ENCODE peak calls at places on chromosome 4, in seven cellular contexts. One of them, this sample, is unnamed.

GRCh38 chr4:111466821-111467605 is 678.2 kb upstream of the FAM241A start:
- DNase-seq in ascending aorta: no peak
- DNase-seq in A549: no peak
- DNase-seq in fibroblast of pulmonary artery: no peak
- DNase-seq in ovary: no peak
- DNase-seq in HFFc6: no peak
- DNase-seq in activated B cell treated with CpG ODN at 0.5 μM for 24 hours: no peak
- DNase-seq in this sample: no peak

GRCh38 chr4:3302786-3303444 is 10.1 kb downstream of the RGS12 start:
- DNase-seq in ascending aorta: no peak
- DNase-seq in A549: no peak
- DNase-seq in fibroblast of pulmonary artery: no peak
- DNase-seq in ovary: peak; percentile 31
- DNase-seq in HFFc6: no peak
- DNase-seq in activated B cell treated with CpG ODN at 0.5 μM for 24 hours: no peak
- DNase-seq in this sample: no peak

GRCh38 chr4:148239406-148239805 is 202.8 kb downstream of the NR3C2 start:
- DNase-seq in ascending aorta: no peak
- DNase-seq in A549: no peak
- DNase-seq in fibroblast of pulmonary artery: no peak
- DNase-seq in ovary: no peak
- DNase-seq in HFFc6: no peak
- DNase-seq in activated B cell treated with CpG ODN at 0.5 μM for 24 hours: no peak
- DNase-seq in this sample: no peak

GRCh38 chr4:5051210-5051691 is at the start of gene STK32B:
- DNase-seq in ascending aorta: no peak
- DNase-seq in A549: peak; percentile 64
- DNase-seq in fibroblast of pulmonary artery: peak; percentile 68
- DNase-seq in ovary: peak; percentile 70
- DNase-seq in HFFc6: peak; percentile 45
- DNase-seq in activated B cell treated with CpG ODN at 0.5 μM for 24 hours: no peak
- DNase-seq in this sample: peak; percentile 46

GRCh38 chr4:41172772-41173171 is 41.6 kb downstream of the APBB2 start:
- DNase-seq in ascending aorta: no peak
- DNase-seq in A549: no peak
- DNase-seq in fibroblast of pulmonary artery: no peak
- DNase-seq in ovary: no peak
- DNase-seq in HFFc6: no peak
- DNase-seq in activated B cell treated with CpG ODN at 0.5 μM for 24 hours: no peak
- DNase-seq in this sample: no peak

GRCh38 chr4:145773581-145774234 is 93.8 kb downstream of the C4orf51 start:
- DNase-seq in ascending aorta: no peak
- DNase-seq in A549: no peak
- DNase-seq in fibroblast of pulmonary artery: no peak
- DNase-seq in ovary: no peak
- DNase-seq in HFFc6: no peak
- DNase-seq in activated B cell treated with CpG ODN at 0.5 μM for 24 hours: no peak
- DNase-seq in this sample: no peak

GRCh38 chr4:170758988-170759387 is 669.2 kb upstream of the AADAT start:
- DNase-seq in ascending aorta: no peak
- DNase-seq in A549: no peak
- DNase-seq in fibroblast of pulmonary artery: no peak
- DNase-seq in ovary: no peak
- DNase-seq in HFFc6: no peak
- DNase-seq in activated B cell treated with CpG ODN at 0.5 μM for 24 hours: no peak
- DNase-seq in this sample: no peak

GRCh38 chr4:103306870-103307345 is 108.8 kb upstream of the CENPE start:
- DNase-seq in ascending aorta: no peak
- DNase-seq in A549: no peak
- DNase-seq in fibroblast of pulmonary artery: peak; percentile 6
- DNase-seq in ovary: no peak
- DNase-seq in HFFc6: no peak
- DNase-seq in activated B cell treated with CpG ODN at 0.5 μM for 24 hours: no peak
- DNase-seq in this sample: no peak

GRCh38 chr4:139167774-139168444 is 9.1 kb downstream of the ELF2 start:
- DNase-seq in ascending aorta: no peak
- DNase-seq in A549: peak; percentile 59
- DNase-seq in fibroblast of pulmonary artery: peak; percentile 71
- DNase-seq in ovary: no peak
- DNase-seq in HFFc6: peak; percentile 57
- DNase-seq in activated B cell treated with CpG ODN at 0.5 μM for 24 hours: no peak
- DNase-seq in this sample: no peak

GRCh38 chr4:77100234-77100633 is 24.4 kb upstream of the CCNI start:
- DNase-seq in ascending aorta: no peak
- DNase-seq in A549: no peak
- DNase-seq in fibroblast of pulmonary artery: peak; percentile 26
- DNase-seq in ovary: no peak
- DNase-seq in HFFc6: no peak
- DNase-seq in activated B cell treated with CpG ODN at 0.5 μM for 24 hours: no peak
- DNase-seq in this sample: no peak

GRCh38 chr4:72295966-72296557 is 264.3 kb downstream of the NPFFR2 start:
- DNase-seq in ascending aorta: no peak
- DNase-seq in A549: peak; percentile 1
- DNase-seq in fibroblast of pulmonary artery: peak; percentile 78
- DNase-seq in ovary: no peak
- DNase-seq in HFFc6: peak; percentile 53
- DNase-seq in activated B cell treated with CpG ODN at 0.5 μM for 24 hours: no peak
- DNase-seq in this sample: no peak

GRCh38 chr4:10620935-10621488 is 63.6 kb downstream of the CLNK start:
- DNase-seq in ascending aorta: no peak
- DNase-seq in A549: no peak
- DNase-seq in fibroblast of pulmonary artery: no peak
- DNase-seq in ovary: no peak
- DNase-seq in HFFc6: no peak
- DNase-seq in activated B cell treated with CpG ODN at 0.5 μM for 24 hours: no peak
- DNase-seq in this sample: no peak

GRCh38 chr4:159758061-159758460 is 655.2 kb downstream of the RAPGEF2 start:
- DNase-seq in ascending aorta: no peak
- DNase-seq in A549: no peak
- DNase-seq in fibroblast of pulmonary artery: no peak
- DNase-seq in ovary: no peak
- DNase-seq in HFFc6: no peak
- DNase-seq in activated B cell treated with CpG ODN at 0.5 μM for 24 hours: no peak
- DNase-seq in this sample: no peak

GRCh38 chr4:84498203-84499026 is 677 bp downstream of the NKX6-1 start:
- DNase-seq in ascending aorta: no peak
- DNase-seq in A549: peak; percentile 9
- DNase-seq in fibroblast of pulmonary artery: peak; percentile 26
- DNase-seq in ovary: peak; percentile 62
- DNase-seq in HFFc6: no peak
- DNase-seq in activated B cell treated with CpG ODN at 0.5 μM for 24 hours: no peak
- DNase-seq in this sample: no peak

GRCh38 chr4:78651250-78651860 is 99.8 kb downstream of the ANXA3 start:
- DNase-seq in ascending aorta: no peak
- DNase-seq in A549: no peak
- DNase-seq in fibroblast of pulmonary artery: no peak
- DNase-seq in ovary: no peak
- DNase-seq in HFFc6: no peak
- DNase-seq in activated B cell treated with CpG ODN at 0.5 μM for 24 hours: no peak
- DNase-seq in this sample: no peak

GRCh38 chr4:78648639-78649363 is 97.2 kb downstream of the ANXA3 start:
- DNase-seq in ascending aorta: no peak
- DNase-seq in A549: no peak
- DNase-seq in fibroblast of pulmonary artery: no peak
- DNase-seq in ovary: no peak
- DNase-seq in HFFc6: no peak
- DNase-seq in activated B cell treated with CpG ODN at 0.5 μM for 24 hours: no peak
- DNase-seq in this sample: no peak

GRCh38 chr4:78647272-78647671 is 95.7 kb downstream of the ANXA3 start:
- DNase-seq in ascending aorta: no peak
- DNase-seq in A549: no peak
- DNase-seq in fibroblast of pulmonary artery: no peak
- DNase-seq in ovary: no peak
- DNase-seq in HFFc6: no peak
- DNase-seq in activated B cell treated with CpG ODN at 0.5 μM for 24 hours: no peak
- DNase-seq in this sample: no peak

GRCh38 chr4:78652282-78652876 is 100.8 kb downstream of the ANXA3 start:
- DNase-seq in ascending aorta: no peak
- DNase-seq in A549: no peak
- DNase-seq in fibroblast of pulmonary artery: peak; percentile 84
- DNase-seq in ovary: no peak
- DNase-seq in HFFc6: no peak
- DNase-seq in activated B cell treated with CpG ODN at 0.5 μM for 24 hours: no peak
- DNase-seq in this sample: no peak

GRCh38 chr4:78650106-78651021 is 98.8 kb downstream of the ANXA3 start:
- DNase-seq in ascending aorta: no peak
- DNase-seq in A549: no peak
- DNase-seq in fibroblast of pulmonary artery: peak; percentile 85
- DNase-seq in ovary: no peak
- DNase-seq in HFFc6: peak; percentile 81
- DNase-seq in activated B cell treated with CpG ODN at 0.5 μM for 24 hours: no peak
- DNase-seq in this sample: no peak
- TF ChIP-seq CTCF in ascending aorta: no peak
- TF ChIP-seq CTCF in A549: no peak
- TF ChIP-seq CTCF in fibroblast of pulmonary artery: no peak
- TF ChIP-seq CTCF in ovary: no peak
- TF ChIP-seq CTCF in HFFc6: no peak
- TF ChIP-seq CTCF in activated B cell treated with CpG ODN at 0.5 μM for 24 hours: no peak
- TF ChIP-seq CTCF in this sample: no peak

GRCh38 chr4:114658776-114659175 is 60.2 kb downstream of the UGT8 start:
- DNase-seq in ascending aorta: no peak
- DNase-seq in A549: no peak
- DNase-seq in fibroblast of pulmonary artery: no peak
- DNase-seq in ovary: no peak
- DNase-seq in HFFc6: no peak
- DNase-seq in activated B cell treated with CpG ODN at 0.5 μM for 24 hours: no peak
- DNase-seq in this sample: no peak

GRCh38 chr4:114653675-114654074 is 55.1 kb downstream of the UGT8 start:
- DNase-seq in ascending aorta: no peak
- DNase-seq in A549: no peak
- DNase-seq in fibroblast of pulmonary artery: no peak
- DNase-seq in ovary: no peak
- DNase-seq in HFFc6: no peak
- DNase-seq in activated B cell treated with CpG ODN at 0.5 μM for 24 hours: no peak
- DNase-seq in this sample: no peak

GRCh38 chr4:114654607-114655006 is 56.0 kb downstream of the UGT8 start:
- DNase-seq in ascending aorta: no peak
- DNase-seq in A549: no peak
- DNase-seq in fibroblast of pulmonary artery: no peak
- DNase-seq in ovary: no peak
- DNase-seq in HFFc6: no peak
- DNase-seq in activated B cell treated with CpG ODN at 0.5 μM for 24 hours: no peak
- DNase-seq in this sample: no peak

GRCh38 chr4:114658179-114658578 is 59.6 kb downstream of the UGT8 start:
- DNase-seq in ascending aorta: no peak
- DNase-seq in A549: no peak
- DNase-seq in fibroblast of pulmonary artery: no peak
- DNase-seq in ovary: no peak
- DNase-seq in HFFc6: no peak
- DNase-seq in activated B cell treated with CpG ODN at 0.5 μM for 24 hours: no peak
- DNase-seq in this sample: no peak

GRCh38 chr4:114659386-114660008 is 60.9 kb downstream of the UGT8 start:
- DNase-seq in ascending aorta: no peak
- DNase-seq in A549: peak; percentile 17
- DNase-seq in fibroblast of pulmonary artery: peak; percentile 77
- DNase-seq in ovary: no peak
- DNase-seq in HFFc6: peak; percentile 57
- DNase-seq in activated B cell treated with CpG ODN at 0.5 μM for 24 hours: no peak
- DNase-seq in this sample: peak; percentile 56
- TF ChIP-seq CTCF in ascending aorta: peak; percentile 61
- TF ChIP-seq CTCF in A549: peak; percentile 60
- TF ChIP-seq CTCF in fibroblast of pulmonary artery: peak; percentile 97
- TF ChIP-seq CTCF in ovary: no peak
- TF ChIP-seq CTCF in HFFc6: peak; percentile 90
- TF ChIP-seq CTCF in activated B cell treated with CpG ODN at 0.5 μM for 24 hours: no peak
- TF ChIP-seq CTCF in this sample: peak; percentile 62

GRCh38 chr4:158578476-158578875 is 56.8 kb downstream of the RXFP1 start:
- DNase-seq in ascending aorta: no peak
- DNase-seq in A549: peak; percentile 4
- DNase-seq in fibroblast of pulmonary artery: peak; percentile 58
- DNase-seq in ovary: no peak
- DNase-seq in HFFc6: peak; percentile 30
- DNase-seq in activated B cell treated with CpG ODN at 0.5 μM for 24 hours: no peak
- DNase-seq in this sample: no peak
- TF ChIP-seq CTCF in ascending aorta: peak; percentile 25
- TF ChIP-seq CTCF in A549: peak; percentile 37
- TF ChIP-seq CTCF in fibroblast of pulmonary artery: peak; percentile 60
- TF ChIP-seq CTCF in ovary: no peak
- TF ChIP-seq CTCF in HFFc6: peak; percentile 68
- TF ChIP-seq CTCF in activated B cell treated with CpG ODN at 0.5 μM for 24 hours: no peak
- TF ChIP-seq CTCF in this sample: no peak

GRCh38 chr4:66777097-66777496 is 768.2 kb downstream of the CENPC start:
- DNase-seq in ascending aorta: no peak
- DNase-seq in A549: no peak
- DNase-seq in fibroblast of pulmonary artery: peak; percentile 1
- DNase-seq in ovary: no peak
- DNase-seq in HFFc6: no peak
- DNase-seq in activated B cell treated with CpG ODN at 0.5 μM for 24 hours: no peak
- DNase-seq in this sample: no peak
- TF ChIP-seq CTCF in ascending aorta: no peak
- TF ChIP-seq CTCF in A549: no peak
- TF ChIP-seq CTCF in fibroblast of pulmonary artery: no peak
- TF ChIP-seq CTCF in ovary: no peak
- TF ChIP-seq CTCF in HFFc6: no peak
- TF ChIP-seq CTCF in activated B cell treated with CpG ODN at 0.5 μM for 24 hours: no peak
- TF ChIP-seq CTCF in this sample: no peak

DNA sequence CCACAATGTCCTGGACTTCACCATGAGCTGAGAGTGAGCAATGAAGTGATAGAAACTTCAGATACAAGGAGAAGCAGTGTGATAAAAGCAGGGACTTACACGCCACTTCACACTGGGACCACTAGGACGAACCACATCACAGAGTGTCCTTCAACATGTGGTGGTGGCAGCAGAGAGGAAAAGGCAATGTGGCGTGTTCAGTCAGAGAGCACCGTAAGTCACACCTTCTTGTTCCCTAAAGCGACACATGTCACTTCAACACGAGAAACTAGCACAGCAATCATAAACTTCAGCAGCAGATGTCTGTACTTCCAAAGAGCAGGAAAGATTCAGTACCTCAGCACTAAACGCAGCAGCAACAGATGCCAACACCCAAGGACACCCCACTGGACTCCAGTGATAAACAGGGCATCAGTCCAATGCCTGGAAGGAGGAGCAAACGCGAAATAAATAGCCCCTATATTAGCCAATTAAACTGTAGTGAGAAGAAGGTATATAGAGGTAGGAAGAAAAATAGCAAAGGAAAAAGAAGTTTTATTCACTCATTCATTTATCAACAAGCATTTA is 96.8 kb downstream of the AREG start:
- DNase-seq in ascending aorta: no peak
- DNase-seq in A549: no peak
- DNase-seq in fibroblast of pulmonary artery: no peak
- DNase-seq in ovary: no peak
- DNase-seq in HFFc6: no peak
- DNase-seq in activated B cell treated with CpG ODN at 0.5 μM for 24 hours: no peak
- DNase-seq in this sample: no peak
- TF ChIP-seq CTCF in ascending aorta: no peak
- TF ChIP-seq CTCF in A549: no peak
- TF ChIP-seq CTCF in fibroblast of pulmonary artery: no peak
- TF ChIP-seq CTCF in ovary: no peak
- TF ChIP-seq CTCF in HFFc6: no peak
- TF ChIP-seq CTCF in activated B cell treated with CpG ODN at 0.5 μM for 24 hours: no peak
- TF ChIP-seq CTCF in this sample: no peak